ENCODE peak calls at places on chromosome 16, in five cellular contexts. A, S, T, P and Z are unnamed samples.

GRCh38 chr16:3152273-3153076 is 17.6 kb downstream of the ZNF213 start:
- DNase-seq in A (peak; percentile 86), S (peak; percentile 96), P (peak; percentile 96), T (no peak), Z (peak; percentile 90)

GRCh38 chr16:3187798-3188674 is at the start of gene OR1F1:
- DNase-seq in P (no peak), T (no peak), A (no peak), S (peak; percentile 95), Z (no peak)

GRCh38 chr16:9138731-9139501 is 47.5 kb downstream of the HAPSTR1 start:
- DNase-seq in P (peak; percentile 56), A (peak; percentile 67), T (no peak), S (peak; percentile 69), Z (peak; percentile 69)

GRCh38 chr16:11791144-11791828 is 5.8 kb downstream of the ZC3H7A start:
- DNase-seq in S (no peak), P (no peak), A (no peak), T (no peak), Z (no peak)

GRCh38 chr16:64626771-64627170 is 495.1 kb downstream of the CDH11 start:
- DNase-seq in A (no peak), T (no peak), S (no peak), P (no peak), Z (no peak)

GRCh38 chr16:48393843-48394703 is 8.9 kb upstream of the SIAH1 start:
- DNase-seq in T (no peak), A (no peak), P (peak; percentile 69), S (no peak), Z (no peak)

GRCh38 chr16:28494141-28494851 is at the start of gene APOBR:
- DNase-seq in A (peak; percentile 58), P (no peak), S (no peak), T (peak; percentile 52), Z (peak; percentile 49)

GRCh38 chr16:57873218-57873617 is 70.9 kb upstream of the KIFC3 start:
- DNase-seq in A (no peak), P (no peak), S (no peak), T (no peak), Z (no peak)

GRCh38 chr16:50718061-50718760 is 23.7 kb upstream of the CYLD start:
- DNase-seq in S (no peak), T (no peak), A (no peak), P (no peak), Z (no peak)

GRCh38 chr16:85089485-85089884 is 22.8 kb downstream of the CIBAR2 start:
- DNase-seq in T (no peak), A (no peak), S (no peak), P (no peak), Z (no peak)

DNA sequence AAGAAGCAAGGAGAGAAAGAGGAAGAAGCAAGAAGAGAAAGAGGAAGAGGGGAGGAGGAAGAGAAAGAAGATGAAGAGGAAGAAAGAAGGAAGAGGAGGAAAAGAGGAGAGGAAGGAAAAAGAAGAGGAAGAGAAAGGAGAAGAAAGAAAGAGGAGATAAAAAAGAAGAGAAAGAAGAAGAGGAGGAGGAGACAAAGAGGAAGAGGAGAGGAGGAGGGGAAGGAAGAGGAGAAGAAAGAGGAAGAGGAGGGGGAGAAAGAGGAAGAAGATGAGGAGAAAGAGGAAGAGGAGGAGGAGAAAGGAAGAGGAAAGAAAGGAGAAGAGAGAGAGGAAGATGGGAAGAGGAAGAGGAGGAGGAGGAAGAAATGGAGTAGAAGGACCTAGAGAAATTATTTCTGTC is 80.4 kb downstream of the CDYL2 start:
- DNase-seq in P (no peak), A (no peak), S (no peak), T (no peak), Z (no peak)
- TF ChIP-seq CTCF in P (no peak), A (no peak), S (no peak), T (no peak), Z (no peak)

DNA sequence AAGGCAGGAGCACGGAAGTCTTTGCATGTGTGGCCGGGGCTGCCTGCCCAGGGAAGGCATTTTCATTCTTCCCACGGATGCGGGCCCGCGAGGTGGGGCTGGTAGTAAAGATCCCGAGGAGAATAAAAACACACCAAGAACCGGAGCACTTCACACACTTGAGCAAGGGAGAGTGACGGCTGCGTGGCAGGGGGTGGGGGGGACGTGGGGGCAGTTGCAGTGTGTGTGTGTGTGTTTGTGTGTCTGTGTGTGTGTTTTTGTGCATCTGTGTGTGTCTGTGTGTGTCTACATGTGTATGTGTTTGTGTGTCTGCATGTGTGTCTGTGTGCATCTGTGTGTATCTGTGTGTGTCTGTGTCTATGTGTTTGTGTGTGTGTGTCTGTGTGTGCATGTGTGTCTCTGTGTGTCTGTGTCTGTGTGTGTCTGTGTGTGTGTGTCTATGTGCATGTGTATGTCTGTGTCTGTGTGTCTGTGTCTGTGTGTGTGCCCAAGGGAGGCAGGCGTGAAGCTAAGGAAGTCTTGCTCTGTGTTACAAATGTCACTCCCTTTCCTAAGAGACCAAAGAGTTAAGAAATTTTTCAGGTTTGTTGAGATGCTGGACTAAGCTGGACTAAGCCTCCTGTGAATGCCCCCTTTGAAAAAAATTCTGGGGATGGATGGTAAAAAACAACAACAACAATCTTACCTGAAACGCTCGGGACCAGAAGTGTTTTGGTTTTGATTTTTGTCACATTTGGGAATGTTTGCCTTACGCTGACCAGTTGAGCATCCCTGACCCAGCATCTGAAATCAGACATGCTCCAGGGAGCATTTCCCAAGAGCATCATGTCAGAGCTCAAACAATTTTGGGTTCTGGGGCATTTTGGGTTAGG is 48.9 kb upstream of the ZNF469 start:
- DNase-seq in T (no peak), S (peak; percentile 31), P (no peak), A (no peak), Z (no peak)
- H3K27ac ChIP-seq in T (no peak overlapping the region), S (peak overlapping the region; percentile 100), P (no peak overlapping the region), A (no peak overlapping the region), Z (no peak overlapping the region)

GRCh38 chr16:847151-847550 is 46.6 kb upstream of the GNG13 start:
- DNase-seq in T (no peak), S (no peak), P (no peak), A (no peak), Z (no peak)
- H3K9me3 ChIP-seq in T (peaks cover 24% of the 10 kb centered on the region), S (peaks cover 28% of the 10 kb centered on the region), P (no peaks in the 10 kb centered on the region), A (peaks cover 31% of the 10 kb centered on the region), Z (no peaks in the 10 kb centered on the region)

DNA sequence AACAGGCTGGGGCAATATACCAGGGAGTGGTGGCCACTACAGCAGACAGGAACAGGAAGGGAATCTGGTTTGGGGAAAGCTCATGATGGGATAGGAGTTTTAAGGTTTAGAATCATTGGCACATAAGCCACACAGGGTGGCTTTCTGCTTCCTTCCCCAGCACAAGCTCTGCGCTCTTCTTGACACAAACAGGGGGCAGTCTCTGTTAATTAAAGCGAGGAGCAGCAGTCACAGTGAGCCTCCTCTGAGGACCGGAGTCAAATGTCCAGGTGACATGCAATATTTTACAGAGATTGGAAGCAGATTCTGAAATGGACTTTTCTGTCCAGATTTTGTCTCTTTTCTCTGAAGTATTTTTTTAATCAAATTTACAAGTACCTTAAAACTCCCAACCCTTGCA is 2.8 kb upstream of the SHISA9 start:
- DNase-seq in S (no peak), T (no peak), P (no peak), A (no peak), Z (no peak)
- TF ChIP-seq CTCF in S (no peak), T (no peak), P (no peak), A (no peak), Z (no peak)

GRCh38 chr16:69171325-69172095 is 15.5 kb upstream of the SNTB2 start:
- DNase-seq in T (no peak), P (no peak), A (no peak), S (no peak), Z (no peak)
- H3K27ac ChIP-seq in T (peak overlapping the region; percentile 84), P (peak overlapping the region; percentile 87), A (peak overlapping the region; percentile 88), S (no peak overlapping the region), Z (peak overlapping the region; percentile 46)